ENCODE peak calls at places on chromosomes 7 and 10, in seven cellular contexts. J is HFFc6; Z is H1; O is activated CD4-positive, alpha-beta T cell treated with anti-CD3 and anti-CD28 coated beads, Interleukin-2, amount 10 ng/mL, durations not matched to agents 7 days and 5 days; A is AML-193; X is stimulated activated CD4-positive, alpha-beta T cell treated with anti-CD3 and anti-CD28 coated beads, TNF-alpha, amount 100 ng/mL, for 4 hours; T is cardiac septum. E is an unnamed sample.

GRCh38 chr10:122461729-122462532 is 578 bp downstream of the HTRA1 start:
- DNase-seq in J (no peak), O (no peak), Z (no peak), T (no peak), X (no peak), A (no peak), E (no peak)

GRCh38 chr10:88992945-88993537 is 2.4 kb downstream of the FAS start:
- DNase-seq in T (no peak), O (no peak), J (no peak), X (no peak), Z (no peak), A (no peak), E (no peak)

GRCh38 chr10:126921162-126921561 is 15.9 kb downstream of the DOCK1 start:
- DNase-seq in A (no peak), J (no peak), X (no peak), T (no peak), O (no peak), Z (no peak), E (no peak)

GRCh38 chr10:20768849-20769248 is 128.3 kb downstream of the NEBL start:
- DNase-seq in T (no peak), Z (no peak), X (no peak), J (no peak), O (no peak), A (peak; percentile 20), E (no peak)

GRCh38 chr7:122919643-122920181 is 33.5 kb upstream of the CADPS2 start:
- DNase-seq in O (no peak), J (no peak), X (no peak), T (no peak), A (no peak), Z (no peak), E (no peak)

GRCh38 chr7:101527844-101528667 is 101.0 kb downstream of the MYL10 start:
- DNase-seq in X (no peak), O (no peak), A (no peak), T (no peak), Z (no peak), J (peak; percentile 72), E (no peak)

GRCh38 chr10:43055991-43056567 is 20.8 kb upstream of the RET start:
- DNase-seq in X (no peak), O (no peak), Z (no peak), A (no peak), J (no peak), T (peak; percentile 6), E (peak; percentile 52)

GRCh38 chr10:14454629-14455028 is 123.9 kb upstream of the FRMD4A start:
- DNase-seq in Z (no peak), A (no peak), O (no peak), J (no peak), T (no peak), X (no peak), E (no peak)

GRCh38 chr10:693506-693905 is 4.0 kb upstream of the DIP2C start:
- DNase-seq in Z (no peak), A (no peak), J (no peak), X (no peak), T (no peak), O (no peak), E (no peak)

GRCh38 chr10:132001238-132001977 is 19.7 kb upstream of the BNIP3 start:
- DNase-seq in Z (no peak), T (no peak), O (no peak), A (no peak), J (no peak), X (no peak), E (no peak)

GRCh38 chr7:106039486-106040060 is 72.5 kb downstream of the SYPL1 start:
- DNase-seq in A (no peak), Z (no peak), J (peak; percentile 82), X (no peak), O (no peak), T (no peak), E (peak; percentile 90)

GRCh38 chr10:73818402-73818801 is 7.0 kb upstream of the NDST2 start:
- DNase-seq in O (no peak), T (no peak), A (no peak), X (no peak), Z (no peak), J (no peak), E (no peak)

GRCh38 chr10:69657866-69658265 is 27.8 kb downstream of the FAM241B start:
- DNase-seq in T (no peak), O (no peak), J (no peak), X (no peak), Z (no peak), A (no peak), E (peak; percentile 37)

GRCh38 chr10:69515699-69516547 is 57.3 kb downstream of the NEUROG3 start:
- DNase-seq in T (no peak), J (peak; percentile 46), O (peak; percentile 83), Z (peak; percentile 66), X (peak; percentile 60), A (peak; percentile 68), E (peak; percentile 83)

GRCh38 chr10:43204943-43205671 is 61.8 kb downstream of the RASGEF1A start:
- DNase-seq in Z (no peak), J (peak; percentile 42), A (peak; percentile 69), O (peak; percentile 69), X (peak; percentile 40), T (peak; percentile 79), E (peak; percentile 78)

GRCh38 chr7:116495737-116496136 is 3.8 kb upstream of the CAV2 start:
- DNase-seq in O (no peak), J (no peak), X (no peak), A (no peak), Z (no peak), T (no peak), E (no peak)

GRCh38 chr7:36408589-36408988 is 18.9 kb downstream of the ANLN start:
- DNase-seq in T (no peak), J (no peak), O (no peak), X (no peak), A (no peak), Z (no peak), E (no peak)

GRCh38 chr7:36775061-36775631 is 50.9 kb upstream of the AOAH start:
- DNase-seq in O (no peak), J (no peak), A (peak; percentile 14), T (no peak), X (no peak), Z (no peak), E (no peak)

GRCh38 chr10:71708897-71709882 is 10.4 kb downstream of the C10orf105 start:
- DNase-seq in T (no peak), O (no peak), J (no peak), Z (no peak), A (no peak), X (no peak), E (no peak)

GRCh38 chr7:38950309-38950708 is 27.4 kb upstream of the POU6F2 start:
- DNase-seq in O (no peak), T (no peak), X (no peak), A (no peak), Z (no peak), J (no peak), E (no peak)

GRCh38 chr10:117429644-117430043 is 54.4 kb upstream of the PDZD8 start:
- DNase-seq in Z (no peak), O (no peak), J (no peak), T (no peak), A (no peak), X (no peak), E (no peak)

GRCh38 chr7:38318803-38319416 is 45.5 kb upstream of the TARP start:
- DNase-seq in Z (peak; percentile 83), X (no peak), O (no peak), T (no peak), A (peak; percentile 63), J (peak; percentile 75), E (no peak)

GRCh38 chr7:37320840-37321468 is 127.7 kb downstream of the ELMO1 start:
- DNase-seq in X (no peak), T (no peak), Z (no peak), O (no peak), J (no peak), A (no peak), E (no peak)

GRCh38 chr7:3229904-3230470 is 71.1 kb upstream of the SDK1 start:
- DNase-seq in J (no peak), A (no peak), T (no peak), X (no peak), O (no peak), Z (no peak), E (no peak)

GRCh38 chr10:22415072-22415471 is 69.8 kb downstream of the SPAG6 start:
- DNase-seq in T (no peak), J (no peak), A (no peak), O (no peak), X (no peak), Z (no peak), E (no peak)

GRCh38 chr10:128693493-128694132 is 567.4 kb upstream of the MKI67 start:
- DNase-seq in J (no peak), Z (no peak), O (no peak), X (no peak), A (no peak), T (no peak), E (no peak)

GRCh38 chr7:2507208-2507916 is 12.2 kb upstream of the LFNG start:
- DNase-seq in J (no peak), A (no peak), Z (no peak), T (no peak), X (no peak), O (no peak), E (peak; percentile 82)

GRCh38 chr10:96565774-96566173 is 21.0 kb downstream of the TM9SF3 start:
- DNase-seq in X (no peak), J (peak; percentile 41), T (no peak), Z (no peak), A (no peak), O (no peak), E (no peak)

GRCh38 chr7:130865408-130866236 is 131.6 kb upstream of the KLF14 start:
- DNase-seq in X (no peak), A (peak; percentile 31), Z (no peak), O (peak; percentile 48), T (no peak), J (no peak), E (no peak)

GRCh38 chr10:77577666-77578229 is 59.9 kb downstream of the KCNMA1 start:
- DNase-seq in O (no peak), Z (no peak), T (peak; percentile 39), X (no peak), J (no peak), A (no peak), E (no peak)

GRCh38 chr7:33667261-33667660 is 238.1 kb upstream of the BMPER start:
- DNase-seq in J (peak; percentile 21), X (no peak), O (no peak), T (no peak), A (no peak), Z (no peak), E (no peak)